ENCODE peak calls at places on chromosomes 6 and 20, in eight cellular contexts. P is KBM-7; V is stimulated activated CD4-positive, alpha-beta T cell treated with anti-CD3 and anti-CD28 coated beads, TNF-alpha, amount 100 ng/mL, for 1 hour; F is naive thymus-derived CD8-positive, alpha-beta T cell; C is fibroblast of the aortic adventitia; W is bronchial epithelial cell; D is memory B cell; K is EL. G is an unnamed sample.

GRCh38 chr20:9225879-9226278 is 157.0 kb downstream of the PLCB4 start:
- DNase-seq in F (no peak), K (no peak), W (no peak), D (no peak), C (no peak), V (no peak), P (no peak), G (no peak)

GRCh38 chr20:3046677-3047462 is 1.0 kb downstream of the MRPS26 start:
- DNase-seq in V (no peak), D (no peak), P (peak), K (peak), F (no peak), W (peak), C (peak), G (no peak)

GRCh38 chr20:11686900-11687543 is 230.7 kb upstream of the BTBD3 start:
- DNase-seq in K (peak), P (no peak), W (no peak), D (no peak), C (peak), V (no peak), F (no peak), G (no peak)

GRCh38 chr6:53294095-53294494 is 54.7 kb downstream of the ELOVL5 start:
- DNase-seq in K (peak), V (no peak), F (peak), W (no peak), D (no peak), P (peak), C (peak), G (peak)

GRCh38 chr20:55253765-55254164 is 751.6 kb downstream of the CBLN4 start:
- DNase-seq in D (no peak), F (no peak), W (no peak), K (no peak), P (no peak), V (no peak), C (no peak), G (no peak)

GRCh38 chr20:20360464-20360863 is 7.4 kb upstream of the INSM1 start:
- DNase-seq in W (peak), D (peak), V (no peak), K (peak), P (peak), F (peak), C (peak), G (peak)

GRCh38 chr6:164928366-164929154 is 380.8 kb downstream of the C6orf118 start:
- DNase-seq in D (no peak), V (no peak), K (no peak), W (no peak), F (no peak), P (no peak), C (no peak), G (no peak)

GRCh38 chr6:4164043-4164442 is 28.7 kb upstream of the ECI2 start:
- DNase-seq in K (no peak), P (no peak), C (no peak), V (no peak), F (no peak), D (no peak), W (no peak), G (no peak)

GRCh38 chr20:5864873-5865582 is 85.3 kb downstream of the TRMT6 start:
- DNase-seq in C (peak), V (no peak), K (peak), D (no peak), F (no peak), P (no peak), W (peak), G (peak)

GRCh38 chr20:46814366-46815232 is 80.0 kb upstream of the EYA2 start:
- DNase-seq in F (no peak), W (peak), V (no peak), K (peak), P (no peak), D (no peak), C (peak), G (no peak)

GRCh38 chr6:120711255-120711654 is 623.0 kb downstream of the TBC1D32 start:
- DNase-seq in C (no peak), W (no peak), F (no peak), V (no peak), P (no peak), D (no peak), K (no peak), G (no peak)